ENCODE peak calls at places on chromosomes 5 and 9, in seven cellular contexts. M is AG09319, Y is A549, D is bronchial epithelial cell, X is PC-3, C is progenitor cell of endocrine pancreas, B is heart left ventricle. G is an unnamed sample.

GRCh38 chr9:133417541-133418461 is at the start of gene REXO4:
- DNase-seq in M (peak; percentile 54), Y (peak; percentile 73), D (peak; percentile 54), X (peak; percentile 72), C (peak; percentile 78), B (peak; percentile 87), G (peak; percentile 89)

GRCh38 chr5:34022131-34022705 is 14.4 kb upstream of the AMACR start:
- DNase-seq in M (no peak), Y (no peak), D (peak; percentile 42), X (peak; percentile 59), C (no peak), B (no peak), G (no peak)

GRCh38 chr9:120714846-120715231 is 569 bp upstream of the MEGF9 start:
- DNase-seq in M (no peak), Y (no peak), D (no peak), X (no peak), C (peak; percentile 27), B (peak; percentile 30), G (no peak)

GRCh38 chr5:179262126-179262920 is 82.9 kb downstream of the ADAMTS2 start:
- DNase-seq in M (no peak), Y (no peak), D (no peak), X (no peak), C (no peak), B (no peak), G (no peak)

GRCh38 chr5:98936948-98937715 is 8.3 kb upstream of the CHD1 start:
- DNase-seq in M (no peak), Y (no peak), D (no peak), X (no peak), C (no peak), B (no peak), G (no peak)

GRCh38 chr5:173477320-173478055 is 139.0 kb downstream of the BOD1 start:
- DNase-seq in M (peak; percentile 28), Y (no peak), D (no peak), X (no peak), C (no peak), B (no peak), G (no peak)

GRCh38 chr5:3364941-3365340 is 230.7 kb upstream of the IRX1 start:
- DNase-seq in M (no peak), Y (no peak), D (no peak), X (no peak), C (no peak), B (no peak), G (no peak)

GRCh38 chr5:39283231-39283818 is 64.0 kb upstream of the FYB1 start:
- DNase-seq in M (peak; percentile 36), Y (peak; percentile 65), D (peak; percentile 75), X (peak; percentile 90), C (peak; percentile 10), B (no peak), G (peak; percentile 61)

GRCh38 chr5:138544171-138545134 is 1.4 kb upstream of the ETF1 start:
- DNase-seq in M (no peak), Y (no peak), D (peak; percentile 63), X (peak; percentile 25), C (no peak), B (no peak), G (peak; percentile 28)

GRCh38 chr9:136991993-136992818 is at the start of gene PAXX:
- DNase-seq in M (peak; percentile 63), Y (peak; percentile 88), D (peak; percentile 66), X (peak; percentile 82), C (peak; percentile 89), B (peak; percentile 95), G (peak; percentile 33)

GRCh38 chr5:27171696-27172362 is 133.4 kb upstream of the CDH9 start:
- DNase-seq in M (no peak), Y (no peak), D (no peak), X (no peak), C (no peak), B (no peak), G (no peak)

GRCh38 chr5:155466851-155467250 is 453.3 kb downstream of the KIF4B start:
- DNase-seq in M (no peak), Y (no peak), D (no peak), X (no peak), C (no peak), B (no peak), G (no peak)

GRCh38 chr5:33831041-33831440 is 60.7 kb downstream of the ADAMTS12 start:
- DNase-seq in M (no peak), Y (no peak), D (no peak), X (peak; percentile 51), C (no peak), B (no peak), G (no peak)

GRCh38 chr5:82416506-82416905 is 138.4 kb upstream of the RPS23 start:
- DNase-seq in M (no peak), Y (no peak), D (peak; percentile 54), X (no peak), C (no peak), B (no peak), G (peak; percentile 32)

GRCh38 chr9:96420468-96421219 is 2.5 kb upstream of the ZNF367 start:
- DNase-seq in M (peak; percentile 74), Y (peak; percentile 92), D (peak; percentile 98), X (peak; percentile 95), C (no peak), B (no peak), G (peak; percentile 99)

GRCh38 chr9:136403538-136403914 is 3.6 kb upstream of the SNAPC4 start:
- DNase-seq in M (no peak), Y (no peak), D (no peak), X (no peak), C (no peak), B (no peak), G (no peak)

GRCh38 chr9:250039-250438 is 35.4 kb downstream of the DOCK8 start:
- DNase-seq in M (no peak), Y (no peak), D (no peak), X (no peak), C (no peak), B (no peak), G (no peak)

GRCh38 chr5:139670369-139671095 is 22.4 kb downstream of the CXXC5 start:
- DNase-seq in M (no peak), Y (peak; percentile 53), D (peak; percentile 31), X (no peak), C (no peak), B (no peak), G (no peak)
- TF ChIP-seq CTCF in M (peak; percentile 24), Y (peak; percentile 26), D (peak; percentile 52), X (peak; percentile 53), C (peak; percentile 28), B (no peak), G (peak; percentile 42)

GRCh38 chr5:137084016-137084415 is 415.1 kb downstream of the SPOCK1 start:
- DNase-seq in M (no peak), Y (no peak), D (no peak), X (no peak), C (no peak), B (no peak), G (no peak)

GRCh38 chr5:137085206-137085605 is 413.9 kb downstream of the SPOCK1 start:
- DNase-seq in M (no peak), Y (no peak), D (no peak), X (no peak), C (no peak), B (no peak), G (no peak)

GRCh38 chr5:137088175-137088574 is 411.0 kb downstream of the SPOCK1 start:
- DNase-seq in M (no peak), Y (no peak), D (no peak), X (no peak), C (no peak), B (no peak), G (no peak)

GRCh38 chr5:137090151-137090550 is 409.0 kb downstream of the SPOCK1 start:
- DNase-seq in M (no peak), Y (no peak), D (no peak), X (no peak), C (no peak), B (no peak), G (no peak)

GRCh38 chr5:137086289-137086838 is 412.8 kb downstream of the SPOCK1 start:
- DNase-seq in M (no peak), Y (no peak), D (no peak), X (no peak), C (no peak), B (no peak), G (no peak)
- TF ChIP-seq CTCF in M (no peak), Y (no peak), D (no peak), X (peak; percentile 22), C (no peak), B (no peak), G (no peak)

DNA sequence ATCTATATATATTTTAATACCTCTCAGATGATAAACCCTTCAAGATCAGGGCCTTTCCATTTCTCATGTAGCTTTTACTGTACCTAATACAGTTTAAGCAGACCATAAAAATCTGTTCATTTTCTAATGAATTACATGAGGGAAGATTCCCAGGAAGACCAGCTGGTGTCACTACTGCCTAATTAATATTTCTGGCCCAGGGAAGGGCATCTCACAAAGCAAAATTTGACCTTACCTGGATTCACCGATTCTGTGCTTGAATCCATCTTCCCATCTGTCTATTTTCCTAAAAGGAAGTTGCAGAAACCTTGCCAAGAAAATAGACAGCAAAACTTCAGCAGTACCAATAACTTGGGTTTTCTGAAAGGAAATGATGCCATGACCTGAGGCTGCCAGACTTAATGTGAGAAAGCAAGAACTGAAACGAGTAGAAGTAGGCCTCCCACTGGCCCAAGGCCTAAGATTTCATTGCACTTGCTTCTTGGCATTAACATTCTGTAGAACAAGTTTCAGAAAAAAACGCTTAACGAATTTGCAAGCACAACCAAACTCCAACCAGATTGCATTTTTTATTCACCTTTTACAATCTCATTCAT is 83.0 kb upstream of the GLIS3 start:
- DNase-seq in M (no peak), Y (no peak), D (peak; percentile 29), X (peak; percentile 50), C (no peak), B (no peak), G (no peak)
- TF ChIP-seq CTCF in M (peak; percentile 53), Y (peak; percentile 70), D (peak; percentile 46), X (peak; percentile 74), C (peak; percentile 67), B (peak; percentile 54), G (peak; percentile 69)

DNA sequence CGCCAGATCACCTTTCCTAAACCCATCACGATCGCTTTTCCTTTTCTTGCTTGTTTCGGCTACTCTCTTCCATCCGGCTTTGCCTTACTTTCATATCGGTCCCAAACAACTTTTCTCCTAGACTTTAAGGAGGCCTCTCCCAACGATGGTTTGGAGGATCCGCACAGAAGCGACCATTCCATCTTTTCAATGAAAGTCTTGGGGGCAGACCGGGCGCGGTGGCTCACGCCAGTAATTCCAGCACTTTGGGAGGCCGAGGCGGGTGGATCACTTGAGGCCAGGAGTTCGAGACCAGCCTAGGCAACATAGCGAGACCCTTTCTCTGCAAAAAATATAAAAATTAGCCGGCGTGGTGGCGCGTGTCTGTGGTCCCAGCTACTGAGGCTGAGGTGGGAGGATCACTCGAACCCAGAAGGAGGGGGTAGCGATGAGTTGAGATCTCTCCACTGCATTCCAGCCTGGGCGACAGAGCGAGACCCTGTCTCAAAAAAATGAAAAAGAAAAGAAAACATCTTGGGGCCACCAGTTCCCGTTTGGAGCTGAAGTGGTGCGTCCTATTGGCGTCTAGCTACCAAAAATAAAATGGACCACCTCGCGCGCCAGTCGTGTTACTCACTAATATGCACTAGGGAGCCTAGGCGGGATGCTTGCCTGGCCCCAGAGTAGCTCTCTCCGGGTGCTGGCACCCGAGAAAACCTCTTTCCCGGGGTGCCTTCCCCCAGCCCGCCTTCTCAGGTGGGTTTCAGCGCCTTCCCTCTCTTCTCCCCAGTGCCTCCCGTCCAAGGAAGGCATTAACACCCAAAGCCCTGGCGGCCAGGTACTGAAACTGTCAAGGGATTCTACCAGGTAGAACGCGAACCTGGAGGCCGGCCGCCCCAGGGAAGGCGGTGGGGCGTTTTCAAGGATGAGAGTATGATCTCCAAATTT is 800 bp upstream of the AP3B1 start:
- DNase-seq in M (no peak), Y (peak; percentile 35), D (peak; percentile 47), X (peak; percentile 60), C (peak; percentile 34), B (peak; percentile 33), G (peak; percentile 46)
- TF ChIP-seq CTCF in M (peak; percentile 9), Y (no peak), D (peak; percentile 48), X (peak; percentile 48), C (peak; percentile 65), B (no peak), G (peak; percentile 57)